ENCODE peak calls at places on chromosomes 4 and X, in six cellular contexts. One of them, this sample, is unnamed.
A peak's percentile ranks its signal among the peaks of the same experiment; 100 is the strongest.

GRCh38 chrX:39145859-39146258 is 344.6 kb downstream of the MID1IP1 start:
- DNase-seq in neuronal stem cell: no peak
- DNase-seq in IMR-90: no peak
- DNase-seq in H9: no peak
- DNase-seq in H1: no peak
- DNase-seq in mesenchymal stem cell: no peak
- DNase-seq in this sample: no peak

GRCh38 chr4:36917413-36917812 is 327.1 kb upstream of the NWD2 start:
- DNase-seq in H9: no peak
- DNase-seq in IMR-90: no peak
- DNase-seq in mesenchymal stem cell: no peak
- DNase-seq in H1: no peak
- DNase-seq in neuronal stem cell: no peak
- DNase-seq in this sample: no peak

GRCh38 chr4:76023381-76023780 is at the start of gene CXCL10:
- DNase-seq in H1: no peak
- DNase-seq in IMR-90: peak; percentile 82
- DNase-seq in H9: no peak
- DNase-seq in mesenchymal stem cell: peak; percentile 64
- DNase-seq in neuronal stem cell: no peak
- DNase-seq in this sample: no peak

GRCh38 chr4:24689212-24689611 is 104.9 kb upstream of the DHX15 start:
- DNase-seq in mesenchymal stem cell: no peak
- DNase-seq in H1: no peak
- DNase-seq in IMR-90: no peak
- DNase-seq in H9: no peak
- DNase-seq in neuronal stem cell: no peak
- DNase-seq in this sample: no peak

GRCh38 chr4:37981844-37982720 is 21.9 kb downstream of the PTTG2 start:
- DNase-seq in H9: no peak
- DNase-seq in IMR-90: peak; percentile 18
- DNase-seq in neuronal stem cell: no peak
- DNase-seq in mesenchymal stem cell: no peak
- DNase-seq in H1: no peak
- DNase-seq in this sample: peak; percentile 85

GRCh38 chr4:1523506-1523905 is 117.3 kb upstream of the NKX1-1 start:
- DNase-seq in mesenchymal stem cell: no peak
- DNase-seq in H1: no peak
- DNase-seq in neuronal stem cell: no peak
- DNase-seq in H9: no peak
- DNase-seq in IMR-90: no peak
- DNase-seq in this sample: no peak

GRCh38 chrX:97751735-97752134 is 868.0 kb downstream of the RPA4 start:
- DNase-seq in mesenchymal stem cell: no peak
- DNase-seq in H1: no peak
- DNase-seq in IMR-90: no peak
- DNase-seq in H9: no peak
- DNase-seq in neuronal stem cell: no peak
- DNase-seq in this sample: no peak

GRCh38 chr4:138540056-138540800 is 298.1 kb upstream of the SLC7A11 start:
- DNase-seq in H1: no peak
- DNase-seq in IMR-90: peak; percentile 68
- DNase-seq in H9: no peak
- DNase-seq in mesenchymal stem cell: peak; percentile 33
- DNase-seq in neuronal stem cell: no peak
- DNase-seq in this sample: no peak

GRCh38 chr4:8353912-8354453 is 84.4 kb downstream of the HTRA3 start:
- DNase-seq in mesenchymal stem cell: peak; percentile 65
- DNase-seq in IMR-90: peak; percentile 78
- DNase-seq in neuronal stem cell: no peak
- DNase-seq in H1: no peak
- DNase-seq in H9: no peak
- DNase-seq in this sample: no peak

GRCh38 chr4:144648042-144648441 is 2.1 kb downstream of the HHIP start:
- DNase-seq in H1: no peak
- DNase-seq in H9: no peak
- DNase-seq in IMR-90: no peak
- DNase-seq in mesenchymal stem cell: no peak
- DNase-seq in neuronal stem cell: no peak
- DNase-seq in this sample: no peak

GRCh38 chr4:120829113-120829831 is 93.3 kb downstream of the PRDM5 start:
- DNase-seq in neuronal stem cell: no peak
- DNase-seq in IMR-90: peak; percentile 70
- DNase-seq in mesenchymal stem cell: peak; percentile 27
- DNase-seq in H9: no peak
- DNase-seq in H1: no peak
- DNase-seq in this sample: no peak

GRCh38 chr4:115145393-115146160 is 32.2 kb upstream of the NDST4 start:
- DNase-seq in H1: no peak
- DNase-seq in H9: no peak
- DNase-seq in neuronal stem cell: no peak
- DNase-seq in mesenchymal stem cell: no peak
- DNase-seq in IMR-90: no peak
- DNase-seq in this sample: no peak

GRCh38 chr4:15689540-15689939 is 7.9 kb downstream of the FAM200B start:
- DNase-seq in mesenchymal stem cell: peak; percentile 37
- DNase-seq in IMR-90: peak; percentile 48
- DNase-seq in H9: no peak
- DNase-seq in neuronal stem cell: no peak
- DNase-seq in H1: no peak
- DNase-seq in this sample: no peak

GRCh38 chr4:37434469-37434868 is 189.9 kb downstream of the NWD2 start:
- DNase-seq in neuronal stem cell: no peak
- DNase-seq in mesenchymal stem cell: peak; percentile 3
- DNase-seq in IMR-90: peak; percentile 10
- DNase-seq in H1: no peak
- DNase-seq in H9: no peak
- DNase-seq in this sample: peak; percentile 32

GRCh38 chr4:79455216-79455615 is 47.2 kb upstream of the GK2 start:
- DNase-seq in mesenchymal stem cell: no peak
- DNase-seq in H9: no peak
- DNase-seq in neuronal stem cell: no peak
- DNase-seq in H1: no peak
- DNase-seq in IMR-90: no peak
- DNase-seq in this sample: no peak

GRCh38 chr4:147335183-147335582 is 145.7 kb upstream of the EDNRA start:
- DNase-seq in neuronal stem cell: no peak
- DNase-seq in H1: no peak
- DNase-seq in mesenchymal stem cell: no peak
- DNase-seq in IMR-90: no peak
- DNase-seq in H9: no peak
- DNase-seq in this sample: no peak

GRCh38 chrX:50609796-50610195 is 139.2 kb upstream of the DGKK start:
- DNase-seq in neuronal stem cell: no peak
- DNase-seq in mesenchymal stem cell: peak; percentile 3
- DNase-seq in IMR-90: peak; percentile 27
- DNase-seq in H1: no peak
- DNase-seq in H9: no peak
- DNase-seq in this sample: no peak

GRCh38 chr4:182881928-182882327 is 35.3 kb downstream of the DCTD start:
- DNase-seq in H9: no peak
- DNase-seq in H1: no peak
- DNase-seq in IMR-90: no peak
- DNase-seq in mesenchymal stem cell: no peak
- DNase-seq in neuronal stem cell: no peak
- DNase-seq in this sample: no peak

GRCh38 chr4:15809058-15809457 is 30.9 kb downstream of the CD38 start:
- DNase-seq in neuronal stem cell: no peak
- DNase-seq in H9: no peak
- DNase-seq in mesenchymal stem cell: peak; percentile 13
- DNase-seq in IMR-90: no peak
- DNase-seq in H1: no peak
- DNase-seq in this sample: no peak

GRCh38 chrX:35826503-35826902 is 28.4 kb downstream of the MAGEB16 start:
- DNase-seq in H1: no peak
- DNase-seq in H9: no peak
- DNase-seq in IMR-90: no peak
- DNase-seq in neuronal stem cell: peak; percentile 32
- DNase-seq in mesenchymal stem cell: peak; percentile 0
- DNase-seq in this sample: peak; percentile 33

GRCh38 chr4:161256716-161257115 is 907.1 kb downstream of the FSTL5 start:
- DNase-seq in H9: no peak
- DNase-seq in IMR-90: no peak
- DNase-seq in mesenchymal stem cell: peak; percentile 28
- DNase-seq in neuronal stem cell: no peak
- DNase-seq in H1: no peak
- DNase-seq in this sample: peak; percentile 69

GRCh38 chr4:18689308-18689915 is 667.9 kb upstream of the LCORL start:
- DNase-seq in neuronal stem cell: peak; percentile 67
- DNase-seq in mesenchymal stem cell: peak; percentile 69
- DNase-seq in H1: peak; percentile 82
- DNase-seq in H9: peak; percentile 46
- DNase-seq in IMR-90: peak; percentile 66
- DNase-seq in this sample: peak; percentile 73

GRCh38 chr4:18686338-18687039 is 664.9 kb upstream of the LCORL start:
- DNase-seq in H9: no peak
- DNase-seq in mesenchymal stem cell: no peak
- DNase-seq in H1: no peak
- DNase-seq in neuronal stem cell: no peak
- DNase-seq in IMR-90: no peak
- DNase-seq in this sample: no peak

DNA sequence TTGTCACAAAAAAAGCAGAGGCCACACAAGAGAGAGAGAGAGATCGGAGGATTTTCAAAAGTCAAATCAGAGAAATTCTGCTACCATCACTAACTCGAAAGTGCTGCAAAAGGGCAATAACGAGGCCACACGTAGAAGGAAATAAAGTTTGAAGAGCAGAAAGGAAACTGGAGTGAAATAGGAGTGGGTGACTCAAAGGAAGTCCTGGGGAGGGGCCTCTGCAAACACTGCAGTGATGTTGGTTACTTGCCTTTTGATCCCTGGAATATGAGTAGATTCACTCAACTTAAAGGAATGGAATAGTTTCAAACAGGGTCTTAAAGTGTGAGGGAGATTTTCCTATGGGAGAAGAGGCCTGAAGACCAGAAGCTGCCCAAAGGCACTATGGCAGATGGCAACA is 663.4 kb upstream of the LCORL start:
- DNase-seq in H1: no peak
- DNase-seq in H9: no peak
- DNase-seq in mesenchymal stem cell: no peak
- DNase-seq in IMR-90: no peak
- DNase-seq in neuronal stem cell: no peak
- DNase-seq in this sample: no peak
- H4K8ac ChIP-seq in H1: no peak overlapping the region
- H4K8ac ChIP-seq in H9: no peak overlapping the region
- H4K8ac ChIP-seq in mesenchymal stem cell: no peak overlapping the region
- H4K8ac ChIP-seq in IMR-90: no peak overlapping the region
- H4K8ac ChIP-seq in neuronal stem cell: no peak overlapping the region
- H4K8ac ChIP-seq in this sample: no peak overlapping the region

DNA sequence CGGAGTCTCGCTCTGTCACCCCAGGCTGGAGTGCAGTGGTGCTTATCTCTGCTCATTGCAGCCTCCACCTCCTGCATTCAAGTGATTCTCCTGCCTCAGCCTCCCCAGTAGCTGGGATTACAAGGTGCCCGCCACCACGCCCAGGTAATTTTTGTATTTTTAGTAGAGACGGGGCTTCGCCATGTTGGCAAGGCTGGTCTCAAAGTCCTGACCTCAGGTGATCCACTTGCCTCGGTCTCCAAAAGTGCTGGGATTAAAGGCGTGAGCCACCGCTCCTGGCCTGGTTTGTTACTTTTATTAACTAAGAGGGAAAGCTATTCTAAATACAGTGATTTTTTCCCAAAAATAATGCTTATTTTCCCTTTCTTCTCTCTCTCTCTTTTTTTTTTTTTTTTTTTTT is 866 bp upstream of the CENPE start:
- DNase-seq in mesenchymal stem cell: no peak
- DNase-seq in IMR-90: no peak
- DNase-seq in neuronal stem cell: no peak
- DNase-seq in H9: no peak
- DNase-seq in H1: no peak
- DNase-seq in this sample: no peak
- H4K8ac ChIP-seq in mesenchymal stem cell: peak overlapping the region; percentile 43
- H4K8ac ChIP-seq in IMR-90: no peak overlapping the region
- H4K8ac ChIP-seq in neuronal stem cell: no peak overlapping the region
- H4K8ac ChIP-seq in H9: no peak overlapping the region
- H4K8ac ChIP-seq in H1: no peak overlapping the region
- H4K8ac ChIP-seq in this sample: peak overlapping the region; percentile 1

GRCh38 chr4:174539571-174539970 is 17.3 kb upstream of the HPGD start:
- DNase-seq in neuronal stem cell: no peak
- DNase-seq in mesenchymal stem cell: no peak
- DNase-seq in H9: no peak
- DNase-seq in H1: no peak
- DNase-seq in IMR-90: no peak
- DNase-seq in this sample: no peak

GRCh38 chr4:174538876-174539250 is 16.6 kb upstream of the HPGD start:
- DNase-seq in H9: no peak
- DNase-seq in H1: no peak
- DNase-seq in mesenchymal stem cell: no peak
- DNase-seq in neuronal stem cell: no peak
- DNase-seq in IMR-90: no peak
- DNase-seq in this sample: no peak

GRCh38 chr4:174538123-174538875 is 16.0 kb upstream of the HPGD start:
- DNase-seq in neuronal stem cell: no peak
- DNase-seq in H1: no peak
- DNase-seq in H9: no peak
- DNase-seq in IMR-90: no peak
- DNase-seq in mesenchymal stem cell: peak; percentile 39
- DNase-seq in this sample: no peak

GRCh38 chr4:174537634-174538033 is 15.3 kb upstream of the HPGD start:
- DNase-seq in IMR-90: no peak
- DNase-seq in H1: no peak
- DNase-seq in H9: no peak
- DNase-seq in neuronal stem cell: no peak
- DNase-seq in mesenchymal stem cell: no peak
- DNase-seq in this sample: no peak

GRCh38 chr4:174540175-174540574 is 17.9 kb upstream of the HPGD start:
- DNase-seq in neuronal stem cell: no peak
- DNase-seq in mesenchymal stem cell: no peak
- DNase-seq in IMR-90: no peak
- DNase-seq in H1: no peak
- DNase-seq in H9: no peak
- DNase-seq in this sample: no peak
- H4K8ac ChIP-seq in neuronal stem cell: no peak overlapping the region
- H4K8ac ChIP-seq in mesenchymal stem cell: no peak overlapping the region
- H4K8ac ChIP-seq in IMR-90: no peak overlapping the region
- H4K8ac ChIP-seq in H1: no peak overlapping the region
- H4K8ac ChIP-seq in H9: no peak overlapping the region
- H4K8ac ChIP-seq in this sample: no peak overlapping the region

GRCh38 chr4:112225157-112225556 is 6.4 kb upstream of the AP1AR start:
- DNase-seq in neuronal stem cell: no peak
- DNase-seq in H9: no peak
- DNase-seq in mesenchymal stem cell: peak; percentile 43
- DNase-seq in H1: no peak
- DNase-seq in IMR-90: peak; percentile 45
- DNase-seq in this sample: no peak

GRCh38 chr4:112234952-112235609 is 3.5 kb downstream of the AP1AR start:
- DNase-seq in mesenchymal stem cell: peak; percentile 87
- DNase-seq in H1: no peak
- DNase-seq in H9: peak; percentile 42
- DNase-seq in neuronal stem cell: peak; percentile 43
- DNase-seq in IMR-90: peak; percentile 94
- DNase-seq in this sample: peak; percentile 80

GRCh38 chr4:112231779-112232713 is at the start of gene AP1AR:
- DNase-seq in IMR-90: peak; percentile 64
- DNase-seq in neuronal stem cell: peak; percentile 84
- DNase-seq in mesenchymal stem cell: peak; percentile 91
- DNase-seq in H1: peak; percentile 93
- DNase-seq in H9: peak; percentile 89
- DNase-seq in this sample: peak; percentile 93

GRCh38 chr4:112236040-112236439 is 4.5 kb downstream of the AP1AR start:
- DNase-seq in IMR-90: no peak
- DNase-seq in mesenchymal stem cell: no peak
- DNase-seq in H9: no peak
- DNase-seq in H1: no peak
- DNase-seq in neuronal stem cell: no peak
- DNase-seq in this sample: no peak

GRCh38 chr4:112230879-112231778 is 458 bp upstream of the AP1AR start:
- DNase-seq in mesenchymal stem cell: peak; percentile 98
- DNase-seq in H9: peak; percentile 97
- DNase-seq in IMR-90: peak; percentile 94
- DNase-seq in H1: peak; percentile 97
- DNase-seq in neuronal stem cell: peak; percentile 96
- DNase-seq in this sample: peak; percentile 98
- H4K8ac ChIP-seq in mesenchymal stem cell: peak overlapping the region; percentile 99
- H4K8ac ChIP-seq in H9: no peak overlapping the region
- H4K8ac ChIP-seq in IMR-90: peak overlapping the region; percentile 95
- H4K8ac ChIP-seq in H1: peak overlapping the region; percentile 100
- H4K8ac ChIP-seq in neuronal stem cell: peak overlapping the region; percentile 97
- H4K8ac ChIP-seq in this sample: no peak overlapping the region